ENCODE peak calls at places on chromosomes 5 and 9, in nine cellular contexts. H is RWPE1, L is heart right ventricle, C is PC-3, B is pancreas, N is activated B cell treated with CpG ODN at 0.5 μM for 24 hours, X is body of pancreas, E is ovary, D is lower leg skin. M is an unnamed sample.

GRCh38 chr9:23663536-23663935 is 162.5 kb downstream of the ELAVL2 start:
- DNase-seq in C (peak), X (no peak), L (no peak), D (no peak), B (no peak), H (no peak), E (no peak), N (no peak), M (no peak)

GRCh38 chr9:77616191-77616590 is 31.9 kb downstream of the GNA14 start:
- DNase-seq in N (no peak), B (no peak), L (no peak), X (no peak), H (no peak), E (no peak), C (no peak), D (no peak), M (no peak)

GRCh38 chr5:149455889-149456409 is 76.9 kb upstream of the IL17B start:
- DNase-seq in X (no peak), B (no peak), C (peak), E (peak), H (no peak), D (no peak), N (no peak), L (peak), M (no peak)

GRCh38 chr5:90645024-90645610 is 86.5 kb downstream of the ADGRV1 start:
- DNase-seq in E (no peak), C (no peak), X (no peak), D (no peak), H (no peak), L (no peak), B (no peak), N (no peak), M (no peak)

GRCh38 chr5:72134226-72134625 is 27.0 kb downstream of the MAP1B start:
- DNase-seq in N (no peak), H (no peak), X (no peak), B (no peak), C (peak), E (no peak), D (no peak), L (no peak), M (no peak)

GRCh38 chr9:9399982-9400381 is 1212.8 kb downstream of the PTPRD start:
- DNase-seq in X (no peak), B (no peak), L (no peak), C (no peak), D (no peak), H (no peak), E (no peak), N (no peak), M (no peak)

GRCh38 chr9:12698986-12699385 is 5.8 kb downstream of the TYRP1 start:
- DNase-seq in X (no peak), D (no peak), C (no peak), E (no peak), H (no peak), L (no peak), N (no peak), B (no peak), M (no peak)

GRCh38 chr5:64767959-64768357 is 533 bp downstream of the SREK1IP1 start:
- DNase-seq in X (no peak), E (no peak), L (no peak), N (peak), H (no peak), C (no peak), D (no peak), B (peak), M (no peak)

GRCh38 chr5:17400724-17401508 is 97.1 kb upstream of the TAF11L2 start:
- DNase-seq in D (no peak), H (no peak), E (no peak), N (no peak), C (no peak), L (no peak), X (no peak), B (no peak), M (no peak)

GRCh38 chr9:136564379-136564988 is 18.6 kb upstream of the NOTCH1 start:
- DNase-seq in D (peak), X (peak), N (no peak), E (no peak), L (peak), C (no peak), H (no peak), B (no peak), M (peak)

GRCh38 chr5:6849569-6849968 is 136.3 kb downstream of the TENT4A start:
- DNase-seq in B (no peak), N (no peak), X (no peak), H (no peak), C (no peak), L (no peak), D (no peak), E (no peak), M (no peak)

DNA sequence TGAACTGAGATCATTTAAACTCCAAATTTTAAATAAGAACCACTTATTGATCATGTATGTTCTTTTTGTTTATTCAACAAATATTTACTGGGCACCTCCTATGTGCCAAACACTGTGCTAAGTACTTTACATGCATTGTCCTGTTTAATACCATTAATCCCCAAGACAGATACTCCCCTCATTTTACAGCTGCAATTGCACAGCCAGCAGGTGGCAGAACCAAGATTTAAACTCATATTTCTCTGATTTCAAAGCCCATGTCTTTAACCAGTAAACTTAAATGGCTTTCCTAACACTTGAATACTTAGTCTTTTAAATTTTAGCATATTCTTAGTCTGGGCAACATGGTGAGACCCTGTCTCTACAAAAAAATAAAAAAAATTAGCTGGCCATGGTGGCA is 43.4 kb upstream of the KIAA1958 start:
- DNase-seq in H (peak), L (no peak), D (no peak), X (no peak), C (peak), N (no peak), E (peak), B (peak), M (no peak)
- TF ChIP-seq CTCF in H (peak), L (no peak), D (no peak), X (peak), C (peak), N (no peak), E (no peak), B (no peak), M (peak)

GRCh38 chr9:121576281-121577075 is 75.0 kb upstream of the DAB2IP start:
- DNase-seq in H (no peak), D (no peak), B (no peak), L (no peak), X (no peak), N (no peak), E (no peak), C (no peak), M (no peak)
- TF ChIP-seq CTCF in H (no peak), D (no peak), B (no peak), L (no peak), X (no peak), N (no peak), E (no peak), C (no peak), M (no peak)

GRCh38 chr5:102792705-102793104 is 37.6 kb downstream of the PAM start:
- DNase-seq in N (no peak), X (no peak), H (no peak), L (no peak), C (peak), E (no peak), B (no peak), D (no peak), M (no peak)
- TF ChIP-seq CTCF in N (no peak), X (peak), H (no peak), L (no peak), C (peak), E (no peak), B (no peak), D (no peak), M (no peak)

GRCh38 chr5:147559725-147560124 is 49.9 kb upstream of the DPYSL3 start:
- DNase-seq in X (no peak), C (no peak), N (no peak), E (no peak), D (no peak), H (no peak), B (no peak), L (no peak), M (no peak)
- TF ChIP-seq CTCF in X (no peak), C (peak), N (no peak), E (no peak), D (no peak), H (no peak), B (no peak), L (no peak), M (no peak)

GRCh38 chr9:131503626-131504465 is 1.1 kb downstream of the POMT1 start:
- DNase-seq in D (no peak), E (no peak), H (peak), L (no peak), C (peak), N (no peak), X (no peak), B (no peak), M (no peak)
- TF ChIP-seq CTCF in D (no peak), E (no peak), H (no peak), L (no peak), C (peak), N (no peak), X (no peak), B (no peak), M (no peak)

GRCh38 chr5:59198832-59199231 is 616.0 kb downstream of the RAB3C start:
- DNase-seq in E (no peak), H (no peak), B (no peak), L (no peak), N (no peak), D (no peak), C (no peak), X (no peak), M (no peak)
- TF ChIP-seq CTCF in E (no peak), H (no peak), B (no peak), L (no peak), N (no peak), D (no peak), C (no peak), X (no peak), M (no peak)